ENCODE peak calls at places on chromosome 15, in six cellular contexts. O is SHP77, U is NCI-H748 treated with DMSO at 0.1 percent for 48 hours, S is AG09309, J is CD14-positive monocyte, Q is HL-60. G is an unnamed sample.

GRCh38 chr15:60548101-60548500 is 69.2 kb upstream of the ICE2 start:
- DNase-seq in O (no peak), U (no peak), S (no peak), J (no peak), Q (no peak), G (no peak)

GRCh38 chr15:80367094-80367493 is 37.1 kb upstream of the ARNT2 start:
- DNase-seq in O (peak), U (no peak), S (no peak), J (no peak), Q (peak), G (no peak)

GRCh38 chr15:38398134-38398533 is 55.8 kb upstream of the FAM98B start:
- DNase-seq in O (no peak), U (no peak), S (peak), J (no peak), Q (no peak), G (no peak)

GRCh38 chr15:56568466-56569167 is 103.7 kb upstream of the MNS1 start:
- DNase-seq in O (no peak), U (no peak), S (no peak), J (no peak), Q (no peak), G (no peak)

GRCh38 chr15:42133892-42134502 is 22.4 kb downstream of the PLA2G4F start:
- DNase-seq in O (peak), U (peak), S (no peak), J (no peak), Q (peak), G (peak)

GRCh38 chr15:29034593-29035364 is 149.0 kb downstream of the APBA2 start:
- DNase-seq in O (no peak), U (no peak), S (no peak), J (no peak), Q (no peak), G (no peak)

GRCh38 chr15:29070471-29071192 is 184.9 kb downstream of the APBA2 start:
- DNase-seq in O (no peak), U (no peak), S (no peak), J (no peak), Q (no peak), G (no peak)

GRCh38 chr15:71440479-71441071 is 325.3 kb downstream of the THSD4 start:
- DNase-seq in O (no peak), U (peak), S (peak), J (no peak), Q (no peak), G (peak)

GRCh38 chr15:77075528-77075927 is 4.6 kb upstream of the TSPAN3 start:
- DNase-seq in O (no peak), U (no peak), S (no peak), J (no peak), Q (no peak), G (no peak)